ENCODE peak calls at places on chromosomes 7 and 10, in ten cellular contexts. I is A172; D is activated CD4-positive, alpha-beta T cell treated with anti-CD3 and anti-CD28 coated beads for 24 hours; E is stimulated activated CD8-positive, alpha-beta memory T cell treated with anti-CD3 and anti-CD28 coated beads, Interleukin-2, amount 100 ng/mL, for 1 hour; Y is HTR-8/SVneo; H is T-helper 9 cell; J is NCI-H2171 treated with DMSO at 0.1 percent for 48 hours; T is lower lobe of right lung; C is aorta; O is colonic mucosa. R is an unnamed sample.

GRCh38 chr7:157279973-157280841 is 56.6 kb upstream of the DNAJB6 start:
- DNase-seq in I (no peak), D (no peak), E (no peak), Y (no peak), H (no peak), J (no peak), T (peak), C (no peak), O (no peak), R (no peak)

GRCh38 chr7:105693576-105693975 is 112.3 kb upstream of the EFCAB10 start:
- DNase-seq in I (no peak), D (no peak), E (no peak), Y (no peak), H (no peak), J (no peak), T (no peak), C (no peak), O (no peak), R (no peak)

GRCh38 chr7:95822717-95823116 is 50.4 kb downstream of the DYNC1I1 start:
- DNase-seq in I (no peak), D (no peak), E (no peak), Y (no peak), H (no peak), J (no peak), T (no peak), C (no peak), O (no peak), R (no peak)

GRCh38 chr10:102714621-102715455 is at the start of gene SFXN2:
- DNase-seq in I (no peak), D (peak), E (no peak), Y (no peak), H (peak), J (peak), T (peak), C (no peak), O (peak), R (peak)

GRCh38 chr7:32536585-32536984 is 41.3 kb downstream of the AVL9 start:
- DNase-seq in I (peak), D (no peak), E (no peak), Y (peak), H (no peak), J (no peak), T (no peak), C (no peak), O (no peak), R (no peak)

GRCh38 chr7:48360574-48360973 is 189.3 kb downstream of the ABCA13 start:
- DNase-seq in I (peak), D (no peak), E (no peak), Y (no peak), H (no peak), J (no peak), T (no peak), C (no peak), O (no peak), R (no peak)

GRCh38 chr10:69484736-69485135 is 33.5 kb downstream of the TSPAN15 start:
- DNase-seq in I (no peak), D (no peak), E (no peak), Y (no peak), H (no peak), J (peak), T (no peak), C (no peak), O (no peak), R (no peak)

GRCh38 chr10:112295853-112296830 is 12.9 kb downstream of the TECTB start:
- DNase-seq in I (no peak), D (no peak), E (no peak), Y (no peak), H (no peak), J (no peak), T (no peak), C (no peak), O (no peak), R (no peak)

GRCh38 chr10:74825033-74825370 is 1.4 kb upstream of the KAT6B start:
- DNase-seq in I (no peak), D (no peak), E (peak), Y (peak), H (no peak), J (no peak), T (peak), C (peak), O (peak), R (peak)

GRCh38 chr7:128168667-128169210 is 72.3 kb upstream of the LEP start:
- DNase-seq in I (no peak), D (no peak), E (no peak), Y (peak), H (no peak), J (no peak), T (no peak), C (no peak), O (peak), R (no peak)

GRCh38 chr7:138890782-138891445 is 90.3 kb downstream of the KIAA1549 start:
- DNase-seq in I (no peak), D (no peak), E (no peak), Y (no peak), H (no peak), J (no peak), T (no peak), C (no peak), O (no peak), R (no peak)

GRCh38 chr7:140771826-140772225 is 75.3 kb downstream of the NDUFB2 start:
- DNase-seq in I (no peak), D (no peak), E (no peak), Y (no peak), H (no peak), J (no peak), T (no peak), C (no peak), O (no peak), R (no peak)

GRCh38 chr7:7519528-7519927 is 16.1 kb downstream of the COL28A1 start:
- DNase-seq in I (no peak), D (no peak), E (no peak), Y (no peak), H (no peak), J (no peak), T (no peak), C (no peak), O (no peak), R (no peak)

GRCh38 chr10:32103721-32104120 is 47.5 kb upstream of the KIF5B start:
- DNase-seq in I (no peak), D (no peak), E (no peak), Y (no peak), H (no peak), J (no peak), T (no peak), C (no peak), O (no peak), R (no peak)

GRCh38 chr7:69880848-69881247 is 282.6 kb downstream of the AUTS2 start:
- DNase-seq in I (no peak), D (no peak), E (no peak), Y (no peak), H (no peak), J (no peak), T (no peak), C (no peak), O (no peak), R (no peak)

GRCh38 chr7:46544396-46545008 is 623.4 kb upstream of the IGFBP3 start:
- DNase-seq in I (peak), D (no peak), E (no peak), Y (no peak), H (no peak), J (no peak), T (no peak), C (no peak), O (no peak), R (no peak)

GRCh38 chr10:118798186-118798811 is 43.5 kb upstream of the CACUL1 start:
- DNase-seq in I (peak), D (no peak), E (no peak), Y (peak), H (no peak), J (no peak), T (no peak), C (no peak), O (no peak), R (no peak)

GRCh38 chr7:47757946-47758371 is 176.0 kb upstream of the TNS3 start:
- DNase-seq in I (peak), D (no peak), E (no peak), Y (no peak), H (no peak), J (no peak), T (peak), C (peak), O (no peak), R (peak)

GRCh38 chr10:89235073-89235798 is 16.3 kb downstream of the LIPA start:
- DNase-seq in I (no peak), D (no peak), E (no peak), Y (no peak), H (no peak), J (no peak), T (peak), C (peak), O (peak), R (peak)

GRCh38 chr10:79196470-79197461 is 128.0 kb downstream of the ZMIZ1 start:
- DNase-seq in I (peak), D (peak), E (peak), Y (peak), H (peak), J (peak), T (peak), C (peak), O (peak), R (peak)

GRCh38 chr7:22549667-22550513 is 49.9 kb upstream of the STEAP1B start:
- DNase-seq in I (no peak), D (no peak), E (no peak), Y (no peak), H (peak), J (peak), T (no peak), C (no peak), O (no peak), R (no peak)

GRCh38 chr7:155858521-155859061 is 46.3 kb upstream of the SHH start:
- DNase-seq in I (peak), D (no peak), E (no peak), Y (peak), H (no peak), J (no peak), T (no peak), C (no peak), O (peak), R (no peak)

GRCh38 chr10:33186150-33186549 is 148.3 kb downstream of the NRP1 start:
- DNase-seq in I (no peak), D (no peak), E (no peak), Y (no peak), H (no peak), J (no peak), T (no peak), C (no peak), O (no peak), R (no peak)

GRCh38 chr7:108122181-108122580 is 8.0 kb downstream of the LAMB4 start:
- DNase-seq in I (no peak), D (no peak), E (no peak), Y (no peak), H (no peak), J (no peak), T (no peak), C (no peak), O (no peak), R (no peak)

GRCh38 chr7:26949319-26949718 is 84.9 kb upstream of the SKAP2 start:
- DNase-seq in I (no peak), D (no peak), E (no peak), Y (no peak), H (no peak), J (no peak), T (no peak), C (no peak), O (no peak), R (no peak)

GRCh38 chr10:9222917-9223316 is 1168.4 kb downstream of the GATA3 start:
- DNase-seq in I (no peak), D (no peak), E (no peak), Y (no peak), H (no peak), J (no peak), T (no peak), C (no peak), O (no peak), R (no peak)

GRCh38 chr7:105808703-105809590 is 67.5 kb downstream of the ATXN7L1 start:
- DNase-seq in I (peak), D (peak), E (peak), Y (no peak), H (peak), J (no peak), T (peak), C (peak), O (peak), R (no peak)

GRCh38 chr10:132450466-132450824 is 53.4 kb downstream of the PWWP2B start:
- DNase-seq in I (no peak), D (no peak), E (no peak), Y (no peak), H (no peak), J (no peak), T (no peak), C (peak), O (no peak), R (no peak)

GRCh38 chr7:28700790-28701203 is 257.3 kb downstream of the TRIL start:
- DNase-seq in I (peak), D (no peak), E (no peak), Y (no peak), H (no peak), J (peak), T (no peak), C (no peak), O (no peak), R (no peak)

GRCh38 chr10:128843972-128844371 is 623.1 kb upstream of the MGMT start:
- DNase-seq in I (no peak), D (no peak), E (no peak), Y (no peak), H (no peak), J (peak), T (no peak), C (no peak), O (no peak), R (no peak)

GRCh38 chr7:48894574-48894973 is 29.8 kb upstream of the CDC14C start:
- DNase-seq in I (no peak), D (no peak), E (no peak), Y (no peak), H (no peak), J (no peak), T (no peak), C (no peak), O (no peak), R (no peak)

GRCh38 chr10:30348378-30348776 is 701 bp downstream of the MTPAP start:
- DNase-seq in I (no peak), D (no peak), E (no peak), Y (no peak), H (no peak), J (no peak), T (no peak), C (no peak), O (no peak), R (no peak)

GRCh38 chr7:110943686-110944350 is 147.1 kb upstream of the LRRN3 start:
- DNase-seq in I (no peak), D (no peak), E (no peak), Y (no peak), H (no peak), J (peak), T (no peak), C (no peak), O (no peak), R (no peak)

GRCh38 chr7:96093435-96093834 is 228.5 kb downstream of the SLC25A13 start:
- DNase-seq in I (peak), D (no peak), E (no peak), Y (no peak), H (no peak), J (no peak), T (no peak), C (no peak), O (no peak), R (no peak)

GRCh38 chr10:79320785-79321493 is 26.3 kb upstream of the PPIF start:
- DNase-seq in I (peak), D (no peak), E (no peak), Y (peak), H (no peak), J (no peak), T (peak), C (no peak), O (no peak), R (no peak)

GRCh38 chr10:28180654-28181053 is 122.2 kb downstream of the MPP7 start:
- DNase-seq in I (peak), D (no peak), E (no peak), Y (no peak), H (no peak), J (no peak), T (no peak), C (no peak), O (no peak), R (no peak)

GRCh38 chr10:108757946-108758345 is 1165.4 kb downstream of the XPNPEP1 start:
- DNase-seq in I (no peak), D (no peak), E (no peak), Y (no peak), H (no peak), J (no peak), T (no peak), C (no peak), O (no peak), R (no peak)

GRCh38 chr10:132911712-132912097 is 30.7 kb downstream of the CFAP46 start:
- DNase-seq in I (no peak), D (no peak), E (no peak), Y (no peak), H (no peak), J (no peak), T (no peak), C (no peak), O (no peak), R (peak)

GRCh38 chr10:114698271-114699185 is 40.5 kb upstream of the ABLIM1 start:
- DNase-seq in I (no peak), D (no peak), E (no peak), Y (no peak), H (no peak), J (no peak), T (no peak), C (no peak), O (no peak), R (no peak)

R was measured in upper lobe of right lung.